ENCODE peak calls at places on chromosomes 5 and 9, in six cellular contexts. One of them, this sample, is unnamed.

GRCh38 chr9:71025728-71026127 is 95.7 kb downstream of the TRPM3 start:
- DNase-seq in Right ventricle myocardium superior: no peak
- DNase-seq in DMS153: no peak
- DNase-seq in CD8-positive, alpha-beta memory T cell: no peak
- DNase-seq in kidney: peak
- DNase-seq in cardiac fibroblast: no peak
- DNase-seq in this sample: no peak

GRCh38 chr5:78753093-78753531 is 104.5 kb upstream of the LHFPL2 start:
- DNase-seq in CD8-positive, alpha-beta memory T cell: no peak
- DNase-seq in kidney: no peak
- DNase-seq in Right ventricle myocardium superior: no peak
- DNase-seq in cardiac fibroblast: peak
- DNase-seq in DMS153: no peak
- DNase-seq in this sample: no peak

GRCh38 chr9:69421908-69422801 is 97.1 kb downstream of the ENTREP1 start:
- DNase-seq in kidney: no peak
- DNase-seq in Right ventricle myocardium superior: peak
- DNase-seq in CD8-positive, alpha-beta memory T cell: peak
- DNase-seq in cardiac fibroblast: peak
- DNase-seq in DMS153: peak
- DNase-seq in this sample: no peak

GRCh38 chr5:115815006-115815692 is 1.3 kb downstream of the CDO1 start:
- DNase-seq in CD8-positive, alpha-beta memory T cell: no peak
- DNase-seq in cardiac fibroblast: peak
- DNase-seq in kidney: no peak
- DNase-seq in DMS153: no peak
- DNase-seq in Right ventricle myocardium superior: no peak
- DNase-seq in this sample: no peak

GRCh38 chr5:72720205-72720604 is 96.3 kb upstream of the TNPO1 start:
- DNase-seq in kidney: no peak
- DNase-seq in DMS153: no peak
- DNase-seq in cardiac fibroblast: no peak
- DNase-seq in Right ventricle myocardium superior: no peak
- DNase-seq in CD8-positive, alpha-beta memory T cell: no peak
- DNase-seq in this sample: no peak

GRCh38 chr9:113361304-113362018 is 12.1 kb downstream of the BSPRY start:
- DNase-seq in Right ventricle myocardium superior: no peak
- DNase-seq in kidney: no peak
- DNase-seq in cardiac fibroblast: peak
- DNase-seq in DMS153: no peak
- DNase-seq in CD8-positive, alpha-beta memory T cell: no peak
- DNase-seq in this sample: no peak

GRCh38 chr9:4497855-4498254 is 7.6 kb downstream of the SLC1A1 start:
- DNase-seq in kidney: no peak
- DNase-seq in Right ventricle myocardium superior: no peak
- DNase-seq in CD8-positive, alpha-beta memory T cell: no peak
- DNase-seq in DMS153: no peak
- DNase-seq in cardiac fibroblast: peak
- DNase-seq in this sample: no peak

GRCh38 chr9:109538346-109538745 is 40.2 kb upstream of the PTPN3 start:
- DNase-seq in DMS153: peak
- DNase-seq in CD8-positive, alpha-beta memory T cell: no peak
- DNase-seq in Right ventricle myocardium superior: no peak
- DNase-seq in cardiac fibroblast: no peak
- DNase-seq in kidney: no peak
- DNase-seq in this sample: no peak

GRCh38 chr5:7907612-7908011 is 38.7 kb downstream of the MTRR start:
- DNase-seq in cardiac fibroblast: no peak
- DNase-seq in Right ventricle myocardium superior: no peak
- DNase-seq in CD8-positive, alpha-beta memory T cell: no peak
- DNase-seq in DMS153: no peak
- DNase-seq in kidney: no peak
- DNase-seq in this sample: no peak

GRCh38 chr5:36696059-36696673 is 89.8 kb downstream of the SLC1A3 start:
- DNase-seq in Right ventricle myocardium superior: peak
- DNase-seq in DMS153: peak
- DNase-seq in kidney: no peak
- DNase-seq in CD8-positive, alpha-beta memory T cell: no peak
- DNase-seq in cardiac fibroblast: peak
- DNase-seq in this sample: peak

This sample was measured in CD4-positive, CD25-positive, alpha-beta regulatory T cell.